ENCODE peak calls at places on chromosome X, in five cellular contexts. X is epithelial cell of esophagus, Z is PC-3, B is AG09319, I is HFF-Myc. K is an unnamed sample.

GRCh38 chrX:46898207-46898606 is 14.0 kb upstream of the JADE3 start:
- DNase-seq in X (no peak), Z (no peak), B (no peak), I (no peak), K (no peak)

GRCh38 chrX:47191331-47191730 is 2.3 kb upstream of the UBA1 start:
- DNase-seq in X (peak), Z (peak), B (no peak), I (no peak), K (peak)

GRCh38 chrX:131792789-131793462 is 230.2 kb upstream of the STK26 start:
- DNase-seq in X (no peak), Z (peak), B (peak), I (no peak), K (no peak)

GRCh38 chrX:69093960-69094935 is 71.0 kb downstream of the PJA1 start:
- DNase-seq in X (peak), Z (peak), B (peak), I (no peak), K (peak)

GRCh38 chrX:77788050-77788449 is 2.0 kb upstream of the ATRX start:
- DNase-seq in X (peak), Z (no peak), B (no peak), I (no peak), K (peak)

GRCh38 chrX:2500681-2501151 is at the start of the genes DHRSX and ZBED1:
- DNase-seq in X (peak), Z (peak), B (no peak), I (no peak), K (no peak)

GRCh38 chrX:50613846-50614245 is 143.2 kb upstream of the DGKK start:
- DNase-seq in X (peak), Z (no peak), B (no peak), I (no peak), K (no peak)

GRCh38 chrX:40090050-40090804 is 7.5 kb downstream of the BCOR start:
- DNase-seq in X (no peak), Z (no peak), B (no peak), I (no peak), K (no peak)

GRCh38 chrX:136953867-136954787 is 73.6 kb upstream of the RBMX start:
- DNase-seq in X (peak), Z (peak), B (peak), I (peak), K (peak)